ENCODE peak calls at places on chromosomes 3 and 15, in ten cellular contexts. T is fibroblast of lung; Y is CD4-positive, alpha-beta T cell; X is IMR-90; V is right lobe of liver; D is sigmoid colon; M is testis; A is RWPE1; U is Panc1; I is OCI-LY7. Z is an unnamed sample.

GRCh38 chr3:111739241-111739952 is 119.7 kb upstream of the PHLDB2 start:
- DNase-seq in Y (no peak), T (peak), X (peak), M (no peak), U (no peak), A (peak), V (peak), D (peak), I (no peak), Z (no peak)

GRCh38 chr3:29416514-29416913 is 135.6 kb downstream of the RBMS3 start:
- DNase-seq in X (no peak), I (no peak), D (no peak), V (no peak), A (no peak), U (no peak), M (no peak), T (no peak), Y (no peak), Z (no peak)

GRCh38 chr3:52194541-52195296 is 3.2 kb upstream of the ALAS1 start:
- DNase-seq in A (no peak), T (peak), X (peak), M (peak), I (no peak), D (peak), V (peak), Y (no peak), U (no peak), Z (peak)

GRCh38 chr3:141505166-141505565 is 18.3 kb downstream of the RASA2 start:
- DNase-seq in Y (no peak), U (no peak), D (no peak), V (no peak), I (no peak), M (no peak), A (no peak), T (no peak), X (no peak), Z (no peak)

GRCh38 chr3:56915969-56916586 is 114.3 kb upstream of the ARHGEF3 start:
- DNase-seq in I (peak), V (no peak), D (no peak), M (no peak), U (no peak), A (no peak), X (no peak), Y (peak), T (no peak), Z (no peak)

GRCh38 chr3:30236011-30236410 is 370.4 kb upstream of the TGFBR2 start:
- DNase-seq in D (no peak), I (no peak), Y (no peak), A (no peak), M (no peak), V (no peak), U (no peak), T (no peak), X (no peak), Z (no peak)

GRCh38 chr3:45547764-45548683 is 46.5 kb upstream of the LIMD1 start:
- DNase-seq in M (peak), X (no peak), D (peak), I (no peak), U (no peak), T (peak), Y (no peak), A (no peak), V (no peak), Z (no peak)

GRCh38 chr15:58438956-58439355 is 7.2 kb downstream of the LIPC start:
- DNase-seq in Y (peak), I (peak), M (no peak), T (peak), U (no peak), V (no peak), A (peak), X (peak), D (no peak), Z (no peak)

GRCh38 chr15:100170673-100171210 is 171.0 kb downstream of the ADAMTS17 start:
- DNase-seq in V (no peak), T (no peak), I (no peak), U (no peak), Y (no peak), D (no peak), M (no peak), A (no peak), X (no peak), Z (no peak)

GRCh38 chr3:66615643-66616301 is 115.0 kb upstream of the LRIG1 start:
- DNase-seq in A (no peak), T (peak), V (no peak), U (no peak), M (no peak), D (no peak), I (no peak), Y (no peak), X (peak), Z (no peak)

GRCh38 chr15:92106691-92107090 is 253.2 kb downstream of the SLCO3A1 start:
- DNase-seq in Y (no peak), T (no peak), D (no peak), I (no peak), V (no peak), X (no peak), M (no peak), U (no peak), A (no peak), Z (no peak)

GRCh38 chr15:100152463-100152862 is 189.3 kb downstream of the ADAMTS17 start:
- DNase-seq in V (no peak), X (no peak), U (no peak), D (no peak), I (no peak), Y (no peak), A (no peak), M (no peak), T (no peak), Z (no peak)

GRCh38 chr3:161031134-161031533 is 74.0 kb downstream of the B3GALNT1 start:
- DNase-seq in X (no peak), M (no peak), V (no peak), I (no peak), U (no peak), T (no peak), A (no peak), Y (no peak), D (no peak), Z (no peak)

GRCh38 chr3:150960708-150961684 is 11.5 kb downstream of the CLRN1 start:
- DNase-seq in V (no peak), M (no peak), Y (no peak), I (no peak), T (no peak), A (no peak), X (no peak), D (no peak), U (no peak), Z (no peak)

GRCh38 chr15:38705421-38706219 is 141.0 kb upstream of the RASGRP1 start:
- DNase-seq in D (no peak), Y (no peak), I (no peak), T (no peak), A (no peak), U (no peak), V (no peak), M (no peak), X (no peak), Z (no peak)

GRCh38 chr3:176848431-176849214 is 348.7 kb downstream of the TBL1XR1 start:
- DNase-seq in V (no peak), Y (no peak), T (no peak), U (no peak), M (no peak), A (peak), X (peak), I (no peak), D (no peak), Z (no peak)

GRCh38 chr3:49869525-49870126 is at the start of gene CAMKV:
- DNase-seq in D (no peak), I (peak), V (no peak), M (no peak), X (no peak), T (no peak), A (no peak), Y (peak), U (no peak), Z (no peak)

GRCh38 chr3:161171113-161171512 is 50.0 kb upstream of the NMD3 start:
- DNase-seq in U (no peak), V (no peak), X (peak), T (peak), D (peak), Y (no peak), A (peak), M (peak), I (no peak), Z (peak)

GRCh38 chr3:42778644-42779043 is 5.6 kb upstream of the CCDC13 start:
- DNase-seq in T (peak), D (no peak), V (no peak), A (no peak), M (peak), Y (no peak), I (no peak), U (no peak), X (peak), Z (no peak)

DNA sequence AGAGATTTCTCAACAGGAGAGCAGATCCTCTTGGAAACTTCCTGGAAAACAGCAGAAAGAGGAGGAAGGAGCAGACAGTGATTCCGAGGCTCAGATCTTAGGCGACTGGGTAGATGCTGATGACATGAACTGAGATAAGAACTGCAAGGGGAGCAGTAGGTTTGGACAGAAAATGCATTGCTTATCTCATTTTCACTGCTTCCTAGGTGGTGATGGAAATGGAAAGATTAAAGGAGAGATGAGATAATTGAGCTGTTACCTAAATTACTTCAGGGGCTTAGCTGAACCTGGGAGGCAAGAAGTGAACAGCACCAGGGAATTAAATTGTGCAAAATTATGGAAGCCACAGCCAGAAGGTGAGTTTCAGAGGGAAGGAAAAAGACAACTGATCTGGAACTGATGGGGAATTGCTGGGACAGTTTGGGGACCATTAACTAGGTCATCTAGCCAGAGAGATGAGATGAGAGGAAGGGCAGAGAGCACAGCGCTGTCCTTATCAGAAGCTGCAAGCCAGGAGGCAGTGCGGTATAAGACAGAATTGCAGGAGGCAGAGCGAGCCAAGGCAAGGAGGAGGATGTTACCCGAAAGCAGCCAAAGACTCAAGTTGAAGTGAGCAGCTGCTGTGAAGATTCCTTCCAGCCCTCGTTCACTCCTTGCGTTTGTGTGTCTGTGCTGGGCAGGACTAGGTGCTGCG is 140.4 kb downstream of the SRGAP3 start:
- DNase-seq in U (no peak), X (no peak), V (no peak), A (no peak), D (no peak), Y (no peak), T (no peak), I (no peak), M (peak), Z (no peak)
- H3K27ac ChIP-seq in U (no peak), X (no peak), V (no peak), A (no peak), D (no peak), Y (no peak), T (no peak), I (no peak), M (no peak), Z (no peak)

DNA sequence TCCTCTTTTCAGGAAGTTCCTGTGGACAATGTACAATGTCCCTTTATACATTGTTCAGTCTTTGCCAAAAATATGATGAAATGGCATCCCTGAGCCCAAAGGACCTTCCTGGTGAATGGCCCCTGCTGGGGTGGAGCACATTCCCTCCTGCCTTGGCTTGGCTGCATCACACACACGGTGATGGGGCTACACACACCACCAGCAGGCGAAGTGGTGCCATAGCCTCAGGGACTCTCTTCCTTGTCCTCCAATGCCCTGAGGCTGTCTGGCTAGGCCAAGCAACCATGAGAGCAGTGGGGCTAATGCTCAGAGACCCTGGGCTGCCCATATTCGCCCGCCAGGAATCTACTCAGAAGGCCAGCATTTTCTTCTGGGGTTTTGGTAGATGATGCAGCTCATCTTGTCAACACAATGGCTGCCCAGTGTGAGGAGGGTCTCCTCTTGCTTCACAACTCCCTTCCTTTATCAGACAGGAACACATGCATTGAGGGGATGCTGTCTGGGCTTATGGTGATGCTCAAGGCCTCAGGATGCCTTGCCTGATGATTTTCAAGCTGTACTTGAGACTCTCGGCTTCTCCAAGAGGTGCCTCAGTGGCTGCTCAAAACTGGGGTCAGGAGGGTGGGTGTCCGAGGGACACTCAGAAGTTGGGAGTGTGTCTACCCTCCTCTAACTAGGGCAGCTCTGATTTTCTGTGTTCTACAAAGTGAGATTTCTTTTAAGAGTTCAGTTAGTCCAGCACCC is 40.9 kb upstream of the EPHB1 start:
- DNase-seq in V (no peak), X (no peak), I (no peak), A (no peak), M (no peak), Y (no peak), D (no peak), T (no peak), U (no peak), Z (no peak)
- TF ChIP-seq CTCF in V (no peak), X (no peak), I (no peak), A (no peak), M (no peak), Y (no peak), D (no peak), T (no peak), U (no peak), Z (no peak)

DNA sequence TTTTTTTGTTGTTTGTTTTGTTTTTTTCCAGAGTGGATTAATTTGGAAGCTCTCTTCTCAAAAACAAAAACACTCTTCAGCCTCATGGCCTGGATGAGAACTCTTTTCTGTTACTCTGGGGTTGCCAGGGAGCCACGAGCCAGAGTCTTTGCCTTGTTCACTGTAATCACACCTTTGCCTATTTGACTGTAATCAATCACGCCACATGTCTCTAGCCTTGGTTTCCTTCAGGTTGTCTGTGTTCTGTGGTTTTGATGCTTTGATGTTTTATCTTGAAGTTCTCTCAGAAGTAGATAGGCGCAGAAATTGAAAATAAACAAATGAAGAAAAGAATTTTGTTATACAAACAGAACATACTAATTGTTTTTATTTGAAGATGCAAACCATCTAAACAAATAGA is 62.3 kb upstream of the IGF1R start:
- DNase-seq in U (no peak), A (no peak), M (no peak), D (no peak), X (no peak), Y (no peak), V (no peak), T (no peak), I (no peak), Z (no peak)
- H3K27ac ChIP-seq in U (no peak), A (no peak), M (no peak), D (no peak), X (no peak), Y (no peak), V (no peak), T (no peak), I (no peak), Z (no peak)

GRCh38 chr15:68567345-68567744 is 11.4 kb upstream of the CORO2B start:
- DNase-seq in V (no peak), T (no peak), I (no peak), A (no peak), U (no peak), Y (no peak), M (no peak), D (no peak), X (no peak), Z (no peak)
- TF ChIP-seq CTCF in V (no peak), T (no peak), I (no peak), A (no peak), U (no peak), Y (no peak), M (no peak), D (no peak), X (no peak), Z (no peak)

Z was measured in left lung.